ENCODE peak calls at places on chromosomes 4 and X, in eight cellular contexts. G is heart right ventricle; Y is fibroblast of pulmonary artery; T is CD8-positive, alpha-beta T cell; Q is Panc1; Z is IMR-90; W is cardiac fibroblast; D is tibial nerve. S is an unnamed sample.
A peak's percentile ranks its signal among the peaks of the same experiment; 100 is the strongest.

GRCh38 chrX:48971325-48972213 is at the start of gene KCND1:
- DNase-seq in Z (peak; percentile 46), D (peak; percentile 15), Q (no peak), W (peak; percentile 34), T (no peak), G (peak; percentile 33), Y (peak; percentile 68), S (peak; percentile 53)

GRCh38 chrX:129581904-129582303 is 41.8 kb downstream of the OCRL start:
- DNase-seq in Z (peak; percentile 21), T (no peak), Y (no peak), G (no peak), D (no peak), Q (no peak), W (peak; percentile 19), S (peak; percentile 24)

GRCh38 chr4:95506264-95506663 is 42.5 kb downstream of the UNC5C start:
- DNase-seq in Y (peak; percentile 35), T (no peak), Z (peak; percentile 12), Q (no peak), D (no peak), W (peak; percentile 64), G (no peak), S (peak; percentile 20)

GRCh38 chrX:110402855-110403230 is 44.2 kb downstream of the RTL9 start:
- DNase-seq in T (no peak), Z (no peak), D (no peak), Y (no peak), Q (no peak), W (no peak), G (no peak), S (no peak)

GRCh38 chrX:2479420-2479780 is 21.4 kb downstream of the DHRSX start:
- DNase-seq in G (no peak), Q (no peak), T (no peak), Y (no peak), Z (no peak), W (no peak), D (no peak), S (no peak)

GRCh38 chr4:10655968-10656367 is 28.6 kb downstream of the CLNK start:
- DNase-seq in D (no peak), T (no peak), W (peak; percentile 81), Y (peak; percentile 74), Q (peak; percentile 13), G (no peak), Z (peak; percentile 88), S (peak; percentile 82)

GRCh38 chr4:1864076-1865008 is 6.9 kb upstream of the NSD2 start:
- DNase-seq in D (no peak), Z (no peak), Q (no peak), W (no peak), T (no peak), Y (no peak), G (no peak), S (no peak)

GRCh38 chr4:6465985-6466384 is 6.4 kb downstream of the PPP2R2C start:
- DNase-seq in W (no peak), T (no peak), G (no peak), Z (no peak), Q (no peak), D (no peak), Y (no peak), S (no peak)

GRCh38 chr4:6331018-6331417 is 61.4 kb downstream of the WFS1 start:
- DNase-seq in G (no peak), Q (no peak), D (no peak), T (no peak), Z (peak; percentile 20), W (peak; percentile 47), Y (peak; percentile 33), S (peak; percentile 34)

GRCh38 chr4:55125763-55126541 is 557 bp upstream of the KDR start:
- DNase-seq in D (no peak), Q (no peak), T (no peak), W (peak; percentile 39), G (no peak), Z (no peak), Y (peak; percentile 27), S (peak; percentile 3)

GRCh38 chrX:27998666-27999065 is 17.4 kb upstream of the DCAF8L1 start:
- DNase-seq in Q (no peak), D (no peak), Y (no peak), Z (no peak), T (no peak), G (no peak), W (no peak), S (no peak)

GRCh38 chr4:56979674-56980073 is 978 bp downstream of the POLR2B start:
- DNase-seq in Q (no peak), G (no peak), D (no peak), Y (peak; percentile 46), W (peak; percentile 48), T (peak; percentile 12), Z (peak; percentile 19), S (peak; percentile 52)

GRCh38 chr4:43242611-43243010 is 350.1 kb downstream of the GRXCR1 start:
- DNase-seq in D (no peak), G (no peak), T (no peak), Z (peak; percentile 39), Q (no peak), W (peak; percentile 3), Y (peak; percentile 64), S (peak; percentile 38)

GRCh38 chr4:11700751-11701226 is 272.1 kb upstream of the HS3ST1 start:
- DNase-seq in D (no peak), Q (no peak), Y (no peak), G (no peak), T (no peak), Z (peak; percentile 74), W (peak; percentile 25), S (peak; percentile 75)

GRCh38 chrX:113275769-113276168 is 435.1 kb upstream of the AMOT start:
- DNase-seq in T (no peak), Q (no peak), Y (no peak), W (no peak), D (no peak), Z (no peak), G (no peak), S (no peak)
- TF ChIP-seq CTCF in T (no peak), Q (no peak), Y (no peak), W (no peak), D (no peak), Z (no peak), G (no peak), S (no peak)

GRCh38 chr4:116599859-116600258 is 485.5 kb downstream of the TRAM1L1 start:
- DNase-seq in D (no peak), Q (no peak), Y (no peak), W (no peak), G (no peak), T (no peak), Z (no peak), S (no peak)
- TF ChIP-seq CTCF in D (no peak), Q (no peak), Y (no peak), W (no peak), G (no peak), T (no peak), Z (no peak), S (no peak)

DNA sequence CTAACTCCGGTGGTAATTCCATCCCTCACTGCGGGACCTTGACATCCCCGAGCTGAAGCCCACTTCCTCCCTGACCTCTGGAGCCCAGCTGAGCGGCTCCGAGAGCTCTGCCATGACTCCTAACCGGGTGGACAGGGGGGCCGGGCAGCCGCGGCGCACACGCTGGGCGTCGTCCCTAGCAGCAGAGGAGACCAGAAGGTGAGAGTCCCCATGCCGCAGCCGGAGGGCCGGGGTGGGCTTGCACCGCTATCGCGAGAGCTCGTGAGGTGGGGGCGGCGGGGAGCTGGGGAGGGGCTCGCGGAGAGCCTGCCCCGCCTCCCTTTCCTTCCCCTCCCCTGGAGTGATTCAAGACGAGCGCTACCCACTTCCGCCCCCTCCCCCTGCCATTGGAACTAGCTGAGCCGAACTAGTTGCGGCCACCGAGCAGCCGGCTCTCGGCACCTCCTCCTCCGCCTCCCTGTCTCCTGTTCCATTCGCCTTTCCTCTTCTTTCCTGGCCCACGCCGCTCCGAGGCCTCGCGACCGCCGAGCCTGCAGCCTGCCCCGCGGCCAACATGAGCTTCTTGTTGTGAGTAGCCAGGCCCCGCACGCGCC is at the start of gene MOB1B:
- DNase-seq in D (peak; percentile 84), W (peak; percentile 86), T (peak; percentile 75), G (peak; percentile 93), Y (peak; percentile 89), Q (peak; percentile 27), Z (peak; percentile 88), S (peak; percentile 83)
- TF ChIP-seq CTCF in D (peak; percentile 41), W (peak; percentile 44), T (peak; percentile 39), G (peak; percentile 56), Y (peak; percentile 36), Q (peak; percentile 32), Z (peak; percentile 45), S (no peak)

GRCh38 chr4:187469627-187470026 is 525.9 kb upstream of the ZFP42 start:
- DNase-seq in D (no peak), Q (no peak), Y (no peak), W (no peak), T (no peak), G (no peak), Z (peak; percentile 28), S (no peak)
- TF ChIP-seq CTCF in D (no peak), Q (no peak), Y (no peak), W (no peak), T (no peak), G (no peak), Z (no peak), S (no peak)

S was measured in fibroblast of mammary gland.